ENCODE peak calls at places on chromosomes 5 and 9, in ten cellular contexts. Z is thoracic aorta, M is RWPE1, C is GM20000, X is cardiac muscle cell, V is Caco-2, S is AG09319, I is AG04450, E is Calu3, H is tibial nerve. J is an unnamed sample.

GRCh38 chr9:127700140-127700539 is 6.6 kb upstream of the CFAP157 start:
- DNase-seq in Z (no peak), M (no peak), C (no peak), X (no peak), V (no peak), S (no peak), I (no peak), E (no peak), H (no peak), J (no peak)

GRCh38 chr5:181190711-181191525 is 14.1 kb downstream of the TRIM7 start:
- DNase-seq in Z (no peak), M (no peak), C (peak), X (peak), V (peak), S (no peak), I (no peak), E (peak), H (no peak), J (no peak)

GRCh38 chr9:124562328-124562727 is 55.1 kb upstream of the NR5A1 start:
- DNase-seq in Z (no peak), M (no peak), C (no peak), X (no peak), V (no peak), S (no peak), I (no peak), E (no peak), H (no peak), J (no peak)

GRCh38 chr9:128587453-128587852 is 35.1 kb downstream of the SPTAN1 start:
- DNase-seq in Z (no peak), M (no peak), C (peak), X (no peak), V (no peak), S (no peak), I (no peak), E (no peak), H (no peak), J (no peak)

GRCh38 chr5:118022062-118022461 is 966.3 kb downstream of the DTWD2 start:
- DNase-seq in Z (no peak), M (no peak), C (no peak), X (no peak), V (no peak), S (no peak), I (no peak), E (no peak), H (no peak), J (no peak)

GRCh38 chr5:17151686-17152085 is 65.7 kb upstream of the BASP1 start:
- DNase-seq in Z (no peak), M (no peak), C (no peak), X (no peak), V (no peak), S (no peak), I (no peak), E (no peak), H (no peak), J (no peak)

GRCh38 chr5:121630402-121630801 is 221.3 kb upstream of the FTMT start:
- DNase-seq in Z (no peak), M (no peak), C (no peak), X (peak), V (peak), S (no peak), I (no peak), E (no peak), H (no peak), J (no peak)

GRCh38 chr9:123238364-123238763 is 30.0 kb downstream of the STRBP start:
- DNase-seq in Z (no peak), M (no peak), C (peak), X (no peak), V (no peak), S (no peak), I (no peak), E (no peak), H (no peak), J (no peak)

GRCh38 chr9:127562841-127563523 is 49.1 kb upstream of the STXBP1 start:
- DNase-seq in Z (no peak), M (no peak), C (no peak), X (peak), V (no peak), S (no peak), I (no peak), E (peak), H (no peak), J (no peak)

GRCh38 chr9:85009251-85009650 is 339.7 kb downstream of the NTRK2 start:
- DNase-seq in Z (no peak), M (no peak), C (peak), X (no peak), V (no peak), S (no peak), I (no peak), E (no peak), H (no peak), J (no peak)

GRCh38 chr5:72288923-72289322 is 31.1 kb downstream of the MRPS27 start:
- DNase-seq in Z (no peak), M (no peak), C (no peak), X (no peak), V (no peak), S (no peak), I (no peak), E (no peak), H (no peak), J (no peak)

GRCh38 chr9:37025381-37026084 is 8.5 kb downstream of the PAX5 start:
- DNase-seq in Z (no peak), M (no peak), C (no peak), X (no peak), V (no peak), S (no peak), I (no peak), E (no peak), H (no peak), J (no peak)

DNA sequence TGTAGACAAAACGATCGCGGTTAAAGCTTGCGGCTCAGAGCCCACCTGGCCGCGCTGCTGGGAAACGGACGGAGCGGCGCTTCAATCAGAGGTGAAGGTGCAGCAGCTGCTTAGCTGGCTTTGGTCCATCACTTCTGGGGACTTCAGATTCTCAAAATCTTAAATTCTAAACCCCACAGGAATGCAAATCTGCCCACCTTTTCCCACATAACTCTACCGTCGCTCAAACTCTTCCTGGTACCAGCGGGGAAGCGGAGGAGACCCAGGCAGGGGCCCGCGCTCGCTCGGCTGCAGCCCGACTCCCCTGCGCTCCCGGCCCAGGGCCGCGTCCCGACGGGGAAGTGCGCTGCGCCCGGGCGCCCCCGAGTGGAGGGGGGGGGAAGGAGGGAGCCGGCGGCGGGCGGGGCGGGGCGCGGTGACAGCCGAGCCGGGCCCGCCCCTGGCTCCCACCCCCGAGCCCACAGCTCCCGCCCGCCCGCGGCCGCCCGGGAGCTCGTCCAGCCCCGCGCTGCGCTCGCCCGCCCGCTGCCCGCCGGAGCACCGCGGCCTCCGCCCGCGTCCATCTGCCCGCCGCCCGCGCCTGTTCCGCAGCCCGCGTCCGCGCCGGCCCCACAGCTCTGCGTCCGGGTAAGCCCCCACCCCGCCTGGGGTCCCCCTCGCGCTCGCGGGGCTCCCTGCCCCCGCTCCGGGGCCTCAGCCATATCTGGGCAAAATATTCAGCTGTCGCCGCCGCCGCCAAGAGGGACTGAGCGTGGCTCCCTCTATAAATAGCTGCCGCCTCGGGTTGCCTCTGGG is at the start of gene TMOD1:
- DNase-seq in Z (no peak), M (peak), C (peak), X (peak), V (peak), S (no peak), I (no peak), E (peak), H (peak), J (no peak)
- TF ChIP-seq CTCF in Z (peak), M (peak), C (peak), X (no peak), V (no peak), S (no peak), I (no peak), E (no peak), H (no peak), J (no peak)

GRCh38 chr9:107274096-107274495 is 9.0 kb upstream of the RAD23B start:
- DNase-seq in Z (no peak), M (no peak), C (no peak), X (no peak), V (no peak), S (no peak), I (no peak), E (no peak), H (no peak), J (no peak)
- TF ChIP-seq CTCF in Z (peak), M (no peak), C (no peak), X (peak), V (peak), S (no peak), I (no peak), E (no peak), H (no peak), J (no peak)

GRCh38 chr5:2542026-2542425 is 209.5 kb downstream of the IRX2 start:
- DNase-seq in Z (no peak), M (no peak), C (no peak), X (no peak), V (no peak), S (no peak), I (no peak), E (no peak), H (no peak), J (no peak)
- TF ChIP-seq CTCF in Z (no peak), M (no peak), C (no peak), X (no peak), V (no peak), S (no peak), I (no peak), E (no peak), H (no peak), J (no peak)

DNA sequence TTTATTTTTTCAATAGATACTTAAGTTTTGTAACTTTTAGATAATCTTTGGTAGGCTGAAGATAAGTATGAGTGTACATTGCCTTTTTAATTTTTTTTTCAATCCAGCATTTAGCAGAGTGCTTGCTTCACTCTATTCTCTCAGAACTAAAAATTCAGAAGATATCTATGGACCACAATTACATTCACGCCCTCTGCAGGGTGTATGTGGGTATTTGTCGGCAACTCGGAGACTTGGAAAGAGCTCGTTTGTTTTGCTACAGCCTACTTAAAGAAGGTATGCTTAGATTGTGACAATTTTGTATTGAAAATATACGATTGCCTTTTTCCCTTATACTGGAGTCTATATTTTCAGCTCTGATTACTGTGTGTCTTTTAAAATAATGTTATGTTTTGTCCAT is 43.8 kb downstream of the ICE1 start:
- DNase-seq in Z (no peak), M (no peak), C (no peak), X (no peak), V (no peak), S (no peak), I (no peak), E (no peak), H (no peak), J (no peak)
- TF ChIP-seq CTCF in Z (no peak), M (no peak), C (no peak), X (no peak), V (peak), S (no peak), I (no peak), E (no peak), H (no peak), J (no peak)

GRCh38 chr9:131103535-131103934 is 7.2 kb downstream of the AIF1L start:
- DNase-seq in Z (no peak), M (no peak), C (no peak), X (no peak), V (no peak), S (no peak), I (no peak), E (no peak), H (no peak), J (no peak)
- TF ChIP-seq CTCF in Z (no peak), M (no peak), C (no peak), X (no peak), V (no peak), S (no peak), I (no peak), E (no peak), H (no peak), J (no peak)

GRCh38 chr5:54766748-54767147 is 218.6 kb downstream of the ESM1 start:
- DNase-seq in Z (no peak), M (no peak), C (no peak), X (no peak), V (peak), S (no peak), I (no peak), E (no peak), H (no peak), J (no peak)
- TF ChIP-seq CTCF in Z (no peak), M (peak), C (no peak), X (no peak), V (peak), S (no peak), I (no peak), E (no peak), H (no peak), J (no peak)

GRCh38 chr5:56717253-56717987 is 97.9 kb upstream of the MAP3K1 start:
- DNase-seq in Z (no peak), M (peak), C (no peak), X (no peak), V (no peak), S (no peak), I (no peak), E (no peak), H (no peak), J (no peak)
- TF ChIP-seq CTCF in Z (no peak), M (no peak), C (no peak), X (no peak), V (no peak), S (no peak), I (no peak), E (no peak), H (no peak), J (no peak)

GRCh38 chr5:123099514-123100151 is 10.6 kb downstream of the PRDM6 start:
- DNase-seq in Z (no peak), M (no peak), C (no peak), X (no peak), V (peak), S (no peak), I (no peak), E (peak), H (no peak), J (no peak)
- TF ChIP-seq CTCF in Z (peak), M (peak), C (no peak), X (peak), V (no peak), S (no peak), I (no peak), E (peak), H (no peak), J (no peak)

J was measured in omental fat pad.